ENCODE peak calls at places on chromosomes 3 and 15, in six cellular contexts. One of them, this sample, is unnamed.

GRCh38 chr15:31953573-31953972 is 76.7 kb upstream of the CHRNA7 start:
- DNase-seq in iPS-NIHi11: no peak
- DNase-seq in fibroblast of lung: no peak
- DNase-seq in AG20443: no peak
- DNase-seq in activated CD8-positive, alpha-beta memory T cell treated with anti-CD3 and anti-CD28 coated beads for 24 hours: no peak
- DNase-seq in stimulated activated CD4-positive, alpha-beta T cell treated with anti-CD3 and anti-CD28 coated beads, Interleukin-12 subunit alpha, Interleukin-12 subunit beta, amount 100 ng/mL, for 4 hours: no peak
- DNase-seq in this sample: no peak

GRCh38 chr3:57855281-57855680 is 99.2 kb downstream of the SLMAP start:
- DNase-seq in stimulated activated CD4-positive, alpha-beta T cell treated with anti-CD3 and anti-CD28 coated beads, Interleukin-12 subunit alpha, Interleukin-12 subunit beta, amount 100 ng/mL, for 4 hours: no peak
- DNase-seq in AG20443: no peak
- DNase-seq in fibroblast of lung: peak; percentile 62
- DNase-seq in iPS-NIHi11: no peak
- DNase-seq in activated CD8-positive, alpha-beta memory T cell treated with anti-CD3 and anti-CD28 coated beads for 24 hours: no peak
- DNase-seq in this sample: no peak

GRCh38 chr3:67016522-67017080 is 18.5 kb downstream of the KBTBD8 start:
- DNase-seq in stimulated activated CD4-positive, alpha-beta T cell treated with anti-CD3 and anti-CD28 coated beads, Interleukin-12 subunit alpha, Interleukin-12 subunit beta, amount 100 ng/mL, for 4 hours: no peak
- DNase-seq in fibroblast of lung: no peak
- DNase-seq in AG20443: no peak
- DNase-seq in activated CD8-positive, alpha-beta memory T cell treated with anti-CD3 and anti-CD28 coated beads for 24 hours: no peak
- DNase-seq in iPS-NIHi11: no peak
- DNase-seq in this sample: no peak

GRCh38 chr3:183873986-183874385 is 10.7 kb downstream of the PARL start:
- DNase-seq in fibroblast of lung: no peak
- DNase-seq in activated CD8-positive, alpha-beta memory T cell treated with anti-CD3 and anti-CD28 coated beads for 24 hours: no peak
- DNase-seq in iPS-NIHi11: no peak
- DNase-seq in AG20443: no peak
- DNase-seq in stimulated activated CD4-positive, alpha-beta T cell treated with anti-CD3 and anti-CD28 coated beads, Interleukin-12 subunit alpha, Interleukin-12 subunit beta, amount 100 ng/mL, for 4 hours: no peak
- DNase-seq in this sample: no peak

GRCh38 chr3:123331651-123332050 is 117.2 kb downstream of the ADCY5 start:
- DNase-seq in fibroblast of lung: no peak
- DNase-seq in stimulated activated CD4-positive, alpha-beta T cell treated with anti-CD3 and anti-CD28 coated beads, Interleukin-12 subunit alpha, Interleukin-12 subunit beta, amount 100 ng/mL, for 4 hours: no peak
- DNase-seq in AG20443: no peak
- DNase-seq in iPS-NIHi11: no peak
- DNase-seq in activated CD8-positive, alpha-beta memory T cell treated with anti-CD3 and anti-CD28 coated beads for 24 hours: no peak
- DNase-seq in this sample: no peak

GRCh38 chr3:183254816-183255730 is 2.0 kb downstream of the B3GNT5 start:
- DNase-seq in activated CD8-positive, alpha-beta memory T cell treated with anti-CD3 and anti-CD28 coated beads for 24 hours: no peak
- DNase-seq in AG20443: no peak
- DNase-seq in stimulated activated CD4-positive, alpha-beta T cell treated with anti-CD3 and anti-CD28 coated beads, Interleukin-12 subunit alpha, Interleukin-12 subunit beta, amount 100 ng/mL, for 4 hours: no peak
- DNase-seq in iPS-NIHi11: no peak
- DNase-seq in fibroblast of lung: peak; percentile 58
- DNase-seq in this sample: no peak

GRCh38 chr3:46674031-46674592 is 19.4 kb downstream of the ALS2CL start:
- DNase-seq in stimulated activated CD4-positive, alpha-beta T cell treated with anti-CD3 and anti-CD28 coated beads, Interleukin-12 subunit alpha, Interleukin-12 subunit beta, amount 100 ng/mL, for 4 hours: no peak
- DNase-seq in fibroblast of lung: no peak
- DNase-seq in iPS-NIHi11: no peak
- DNase-seq in AG20443: no peak
- DNase-seq in activated CD8-positive, alpha-beta memory T cell treated with anti-CD3 and anti-CD28 coated beads for 24 hours: no peak
- DNase-seq in this sample: no peak

GRCh38 chr15:90611157-90611556 is 81.4 kb downstream of the CRTC3 start:
- DNase-seq in AG20443: no peak
- DNase-seq in iPS-NIHi11: no peak
- DNase-seq in stimulated activated CD4-positive, alpha-beta T cell treated with anti-CD3 and anti-CD28 coated beads, Interleukin-12 subunit alpha, Interleukin-12 subunit beta, amount 100 ng/mL, for 4 hours: no peak
- DNase-seq in fibroblast of lung: no peak
- DNase-seq in activated CD8-positive, alpha-beta memory T cell treated with anti-CD3 and anti-CD28 coated beads for 24 hours: no peak
- DNase-seq in this sample: no peak

GRCh38 chr3:45011756-45012441 is 14.2 kb upstream of the CLEC3B start:
- DNase-seq in iPS-NIHi11: no peak
- DNase-seq in AG20443: peak; percentile 89
- DNase-seq in stimulated activated CD4-positive, alpha-beta T cell treated with anti-CD3 and anti-CD28 coated beads, Interleukin-12 subunit alpha, Interleukin-12 subunit beta, amount 100 ng/mL, for 4 hours: no peak
- DNase-seq in activated CD8-positive, alpha-beta memory T cell treated with anti-CD3 and anti-CD28 coated beads for 24 hours: no peak
- DNase-seq in fibroblast of lung: peak; percentile 92
- DNase-seq in this sample: peak; percentile 32

GRCh38 chr3:37730383-37730782 is 131.3 kb upstream of the CTDSPL start:
- DNase-seq in activated CD8-positive, alpha-beta memory T cell treated with anti-CD3 and anti-CD28 coated beads for 24 hours: no peak
- DNase-seq in AG20443: no peak
- DNase-seq in iPS-NIHi11: no peak
- DNase-seq in fibroblast of lung: no peak
- DNase-seq in stimulated activated CD4-positive, alpha-beta T cell treated with anti-CD3 and anti-CD28 coated beads, Interleukin-12 subunit alpha, Interleukin-12 subunit beta, amount 100 ng/mL, for 4 hours: no peak
- DNase-seq in this sample: no peak

GRCh38 chr3:168398371-168399030 is 302.8 kb upstream of the GOLIM4 start:
- DNase-seq in activated CD8-positive, alpha-beta memory T cell treated with anti-CD3 and anti-CD28 coated beads for 24 hours: no peak
- DNase-seq in AG20443: no peak
- DNase-seq in stimulated activated CD4-positive, alpha-beta T cell treated with anti-CD3 and anti-CD28 coated beads, Interleukin-12 subunit alpha, Interleukin-12 subunit beta, amount 100 ng/mL, for 4 hours: no peak
- DNase-seq in iPS-NIHi11: no peak
- DNase-seq in fibroblast of lung: peak; percentile 82
- DNase-seq in this sample: peak; percentile 54

GRCh38 chr15:50675524-50676144 is 11.0 kb downstream of the TRPM7 start:
- DNase-seq in activated CD8-positive, alpha-beta memory T cell treated with anti-CD3 and anti-CD28 coated beads for 24 hours: no peak
- DNase-seq in stimulated activated CD4-positive, alpha-beta T cell treated with anti-CD3 and anti-CD28 coated beads, Interleukin-12 subunit alpha, Interleukin-12 subunit beta, amount 100 ng/mL, for 4 hours: no peak
- DNase-seq in fibroblast of lung: peak; percentile 73
- DNase-seq in AG20443: peak; percentile 18
- DNase-seq in iPS-NIHi11: no peak
- DNase-seq in this sample: no peak

GRCh38 chr15:99123706-99124451 is 19.0 kb downstream of the SYNM start:
- DNase-seq in iPS-NIHi11: peak; percentile 63
- DNase-seq in fibroblast of lung: peak; percentile 96
- DNase-seq in stimulated activated CD4-positive, alpha-beta T cell treated with anti-CD3 and anti-CD28 coated beads, Interleukin-12 subunit alpha, Interleukin-12 subunit beta, amount 100 ng/mL, for 4 hours: no peak
- DNase-seq in AG20443: peak; percentile 94
- DNase-seq in activated CD8-positive, alpha-beta memory T cell treated with anti-CD3 and anti-CD28 coated beads for 24 hours: no peak
- DNase-seq in this sample: peak; percentile 99

GRCh38 chr3:59320080-59320479 is 270.3 kb upstream of the CFAP20DC start:
- DNase-seq in stimulated activated CD4-positive, alpha-beta T cell treated with anti-CD3 and anti-CD28 coated beads, Interleukin-12 subunit alpha, Interleukin-12 subunit beta, amount 100 ng/mL, for 4 hours: no peak
- DNase-seq in activated CD8-positive, alpha-beta memory T cell treated with anti-CD3 and anti-CD28 coated beads for 24 hours: no peak
- DNase-seq in AG20443: no peak
- DNase-seq in fibroblast of lung: no peak
- DNase-seq in iPS-NIHi11: peak; percentile 38
- DNase-seq in this sample: no peak

GRCh38 chr15:31974855-31975421 is 55.4 kb upstream of the CHRNA7 start:
- DNase-seq in iPS-NIHi11: peak; percentile 69
- DNase-seq in fibroblast of lung: peak; percentile 23
- DNase-seq in stimulated activated CD4-positive, alpha-beta T cell treated with anti-CD3 and anti-CD28 coated beads, Interleukin-12 subunit alpha, Interleukin-12 subunit beta, amount 100 ng/mL, for 4 hours: no peak
- DNase-seq in activated CD8-positive, alpha-beta memory T cell treated with anti-CD3 and anti-CD28 coated beads for 24 hours: no peak
- DNase-seq in AG20443: peak; percentile 40
- DNase-seq in this sample: peak; percentile 40

GRCh38 chr15:78065284-78065872 is 12.1 kb downstream of the TBC1D2B start:
- DNase-seq in AG20443: peak; percentile 93
- DNase-seq in stimulated activated CD4-positive, alpha-beta T cell treated with anti-CD3 and anti-CD28 coated beads, Interleukin-12 subunit alpha, Interleukin-12 subunit beta, amount 100 ng/mL, for 4 hours: no peak
- DNase-seq in activated CD8-positive, alpha-beta memory T cell treated with anti-CD3 and anti-CD28 coated beads for 24 hours: no peak
- DNase-seq in fibroblast of lung: peak; percentile 99
- DNase-seq in iPS-NIHi11: no peak
- DNase-seq in this sample: peak; percentile 99

GRCh38 chr3:87318609-87319008 is 42.2 kb upstream of the POU1F1 start:
- DNase-seq in fibroblast of lung: no peak
- DNase-seq in stimulated activated CD4-positive, alpha-beta T cell treated with anti-CD3 and anti-CD28 coated beads, Interleukin-12 subunit alpha, Interleukin-12 subunit beta, amount 100 ng/mL, for 4 hours: no peak
- DNase-seq in AG20443: no peak
- DNase-seq in iPS-NIHi11: no peak
- DNase-seq in activated CD8-positive, alpha-beta memory T cell treated with anti-CD3 and anti-CD28 coated beads for 24 hours: no peak
- DNase-seq in this sample: no peak

GRCh38 chr3:99761415-99761981 is 56.2 kb upstream of the CMSS1 start:
- DNase-seq in iPS-NIHi11: no peak
- DNase-seq in fibroblast of lung: no peak
- DNase-seq in AG20443: no peak
- DNase-seq in activated CD8-positive, alpha-beta memory T cell treated with anti-CD3 and anti-CD28 coated beads for 24 hours: no peak
- DNase-seq in stimulated activated CD4-positive, alpha-beta T cell treated with anti-CD3 and anti-CD28 coated beads, Interleukin-12 subunit alpha, Interleukin-12 subunit beta, amount 100 ng/mL, for 4 hours: no peak
- DNase-seq in this sample: no peak

GRCh38 chr3:190338717-190339116 is 16.5 kb upstream of the CLDN1 start:
- DNase-seq in fibroblast of lung: no peak
- DNase-seq in AG20443: no peak
- DNase-seq in activated CD8-positive, alpha-beta memory T cell treated with anti-CD3 and anti-CD28 coated beads for 24 hours: no peak
- DNase-seq in stimulated activated CD4-positive, alpha-beta T cell treated with anti-CD3 and anti-CD28 coated beads, Interleukin-12 subunit alpha, Interleukin-12 subunit beta, amount 100 ng/mL, for 4 hours: no peak
- DNase-seq in iPS-NIHi11: no peak
- DNase-seq in this sample: peak; percentile 17

GRCh38 chr15:45205192-45205591 is 17.4 kb upstream of the SHF start:
- DNase-seq in iPS-NIHi11: peak; percentile 76
- DNase-seq in fibroblast of lung: peak; percentile 73
- DNase-seq in stimulated activated CD4-positive, alpha-beta T cell treated with anti-CD3 and anti-CD28 coated beads, Interleukin-12 subunit alpha, Interleukin-12 subunit beta, amount 100 ng/mL, for 4 hours: peak; percentile 50
- DNase-seq in AG20443: peak; percentile 73
- DNase-seq in activated CD8-positive, alpha-beta memory T cell treated with anti-CD3 and anti-CD28 coated beads for 24 hours: peak; percentile 74
- DNase-seq in this sample: peak; percentile 68

GRCh38 chr3:17412950-17413530 is 329.4 kb downstream of the TBC1D5 start:
- DNase-seq in activated CD8-positive, alpha-beta memory T cell treated with anti-CD3 and anti-CD28 coated beads for 24 hours: no peak
- DNase-seq in fibroblast of lung: peak; percentile 69
- DNase-seq in AG20443: peak; percentile 47
- DNase-seq in iPS-NIHi11: peak; percentile 64
- DNase-seq in stimulated activated CD4-positive, alpha-beta T cell treated with anti-CD3 and anti-CD28 coated beads, Interleukin-12 subunit alpha, Interleukin-12 subunit beta, amount 100 ng/mL, for 4 hours: no peak
- DNase-seq in this sample: peak; percentile 49